ENCODE peak calls at places on chromosomes 3 and 15, in four cellular contexts. One of them, this sample, is unnamed.

GRCh38 chr3:188083011-188083410 is 70.9 kb upstream of the LPP start:
- DNase-seq in A549: no peak
- DNase-seq in H9: no peak
- DNase-seq in endothelial cell of umbilical vein: no peak
- DNase-seq in this sample: no peak

GRCh38 chr3:4886448-4886847 is 92.8 kb upstream of the BHLHE40 start:
- DNase-seq in endothelial cell of umbilical vein: no peak
- DNase-seq in H9: no peak
- DNase-seq in A549: no peak
- DNase-seq in this sample: no peak

GRCh38 chr15:68666120-68666811 is 87.5 kb downstream of the CORO2B start:
- DNase-seq in H9: peak
- DNase-seq in endothelial cell of umbilical vein: peak
- DNase-seq in A549: no peak
- DNase-seq in this sample: no peak

GRCh38 chr15:71752604-71753289 is 57.6 kb upstream of the NR2E3 start:
- DNase-seq in A549: peak
- DNase-seq in H9: peak
- DNase-seq in endothelial cell of umbilical vein: peak
- DNase-seq in this sample: peak

GRCh38 chr3:18444597-18445420 is 19.7 kb upstream of the SATB1 start:
- DNase-seq in endothelial cell of umbilical vein: peak
- DNase-seq in A549: peak
- DNase-seq in H9: peak
- DNase-seq in this sample: peak

GRCh38 chr15:31970007-31970406 is 60.3 kb upstream of the CHRNA7 start:
- DNase-seq in H9: no peak
- DNase-seq in endothelial cell of umbilical vein: no peak
- DNase-seq in A549: no peak
- DNase-seq in this sample: no peak

GRCh38 chr15:89121414-89121813 is 33.2 kb downstream of the ABHD2 start:
- DNase-seq in endothelial cell of umbilical vein: no peak
- DNase-seq in H9: no peak
- DNase-seq in A549: peak
- DNase-seq in this sample: peak

GRCh38 chr15:97072560-97072959 is 742.1 kb downstream of the NR2F2 start:
- DNase-seq in endothelial cell of umbilical vein: no peak
- DNase-seq in A549: no peak
- DNase-seq in H9: no peak
- DNase-seq in this sample: no peak

GRCh38 chr15:87477759-87478687 is 778.5 kb downstream of the NTRK3 start:
- DNase-seq in endothelial cell of umbilical vein: no peak
- DNase-seq in H9: peak
- DNase-seq in A549: peak
- DNase-seq in this sample: peak

GRCh38 chr15:80049046-80049445 is 10.4 kb upstream of the ZFAND6 start:
- DNase-seq in endothelial cell of umbilical vein: no peak
- DNase-seq in H9: no peak
- DNase-seq in A549: no peak
- DNase-seq in this sample: no peak

GRCh38 chr15:26394801-26395200 is 378.1 kb downstream of the GABRB3 start:
- DNase-seq in endothelial cell of umbilical vein: no peak
- DNase-seq in H9: no peak
- DNase-seq in A549: no peak
- DNase-seq in this sample: no peak

GRCh38 chr3:120982608-120983320 is 74.8 kb downstream of the STXBP5L start:
- DNase-seq in H9: no peak
- DNase-seq in endothelial cell of umbilical vein: no peak
- DNase-seq in A549: no peak
- DNase-seq in this sample: no peak

GRCh38 chr3:14716593-14716992 is 41.7 kb downstream of the C3orf20 start:
- DNase-seq in H9: no peak
- DNase-seq in endothelial cell of umbilical vein: no peak
- DNase-seq in A549: no peak
- DNase-seq in this sample: no peak

GRCh38 chr3:73535935-73536334 is 88.8 kb downstream of the PDZRN3 start:
- DNase-seq in A549: no peak
- DNase-seq in H9: no peak
- DNase-seq in endothelial cell of umbilical vein: no peak
- DNase-seq in this sample: no peak

GRCh38 chr3:124529826-124530571 is 200.3 kb upstream of the UMPS start:
- DNase-seq in endothelial cell of umbilical vein: peak
- DNase-seq in A549: peak
- DNase-seq in H9: no peak
- DNase-seq in this sample: no peak

GRCh38 chr15:67931861-67932260 is 92.0 kb upstream of the RNU6-1 start:
- DNase-seq in endothelial cell of umbilical vein: no peak
- DNase-seq in H9: no peak
- DNase-seq in A549: peak
- DNase-seq in this sample: no peak

GRCh38 chr3:11530153-11530721 is 113.5 kb downstream of the VGLL4 start:
- DNase-seq in endothelial cell of umbilical vein: no peak
- DNase-seq in H9: no peak
- DNase-seq in A549: peak
- DNase-seq in this sample: peak

GRCh38 chr3:187735837-187736236 is 9.4 kb downstream of the BCL6 start:
- DNase-seq in A549: no peak
- DNase-seq in endothelial cell of umbilical vein: no peak
- DNase-seq in H9: no peak
- DNase-seq in this sample: no peak

GRCh38 chr15:66873856-66874255 is 171.8 kb downstream of the SMAD6 start:
- DNase-seq in endothelial cell of umbilical vein: no peak
- DNase-seq in H9: no peak
- DNase-seq in A549: no peak
- DNase-seq in this sample: no peak

GRCh38 chr3:156726456-156726855 is 52.1 kb downstream of the TIPARP start:
- DNase-seq in H9: no peak
- DNase-seq in endothelial cell of umbilical vein: no peak
- DNase-seq in A549: no peak
- DNase-seq in this sample: no peak
- H3K27ac ChIP-seq in H9: no peak
- H3K27ac ChIP-seq in endothelial cell of umbilical vein: no peak
- H3K27ac ChIP-seq in A549: no peak
- H3K27ac ChIP-seq in this sample: no peak

DNA sequence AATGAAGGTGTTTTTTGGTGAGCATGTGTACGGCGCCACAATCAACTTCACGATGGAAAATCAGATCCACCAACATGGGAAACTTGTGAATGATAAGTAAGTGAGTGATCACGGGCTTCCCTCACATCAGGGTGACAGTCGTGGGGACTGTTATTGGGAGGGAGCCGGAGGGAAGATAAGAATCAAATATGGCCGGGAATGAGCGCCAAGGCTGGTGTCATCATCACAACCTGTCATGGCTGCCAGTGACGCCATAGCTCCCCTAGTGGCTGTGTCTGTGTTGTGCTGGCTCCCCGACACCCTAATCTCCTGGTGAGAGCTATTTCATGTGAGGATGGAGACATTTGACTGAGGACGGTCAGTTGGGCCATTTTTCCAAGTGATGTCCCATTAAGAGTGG is 168.5 kb downstream of the SV2B start:
- DNase-seq in H9: peak
- DNase-seq in A549: peak
- DNase-seq in endothelial cell of umbilical vein: no peak
- DNase-seq in this sample: no peak
- TF ChIP-seq CTCF in H9: peak
- TF ChIP-seq CTCF in A549: peak
- TF ChIP-seq CTCF in endothelial cell of umbilical vein: peak
- TF ChIP-seq CTCF in this sample: no peak

GRCh38 chr3:9399746-9400145 is 2.3 kb downstream of the SETD5 start:
- DNase-seq in A549: peak
- DNase-seq in H9: peak
- DNase-seq in endothelial cell of umbilical vein: peak
- DNase-seq in this sample: peak
- H3K27ac ChIP-seq in A549: peak
- H3K27ac ChIP-seq in H9: no peak
- H3K27ac ChIP-seq in endothelial cell of umbilical vein: peak
- H3K27ac ChIP-seq in this sample: peak

GRCh38 chr3:62559831-62560445 is 186.6 kb upstream of the FEZF2 start:
- DNase-seq in A549: peak
- DNase-seq in H9: no peak
- DNase-seq in endothelial cell of umbilical vein: peak
- DNase-seq in this sample: no peak
- TF ChIP-seq CTCF in A549: peak
- TF ChIP-seq CTCF in H9: peak
- TF ChIP-seq CTCF in endothelial cell of umbilical vein: peak
- TF ChIP-seq CTCF in this sample: peak

GRCh38 chr15:95429345-95429744 is 901.2 kb upstream of the NR2F2 start:
- DNase-seq in endothelial cell of umbilical vein: no peak
- DNase-seq in A549: no peak
- DNase-seq in H9: no peak
- DNase-seq in this sample: no peak
- H3K27ac ChIP-seq in endothelial cell of umbilical vein: no peak
- H3K27ac ChIP-seq in A549: no peak
- H3K27ac ChIP-seq in H9: no peak
- H3K27ac ChIP-seq in this sample: no peak

This sample was measured in RWPE1.